ENCODE peak calls at places on chromosomes 2 and 18, in five cellular contexts. One of them, this sample, is unnamed.

GRCh38 chr2:54073796-54074195 is 41.6 kb upstream of the ACYP2 start:
- DNase-seq in kidney: no peak
- DNase-seq in dorsolateral prefrontal cortex: no peak
- DNase-seq in CD8-positive, alpha-beta T cell: no peak
- DNase-seq in Karpas-422: no peak
- DNase-seq in this sample: no peak

GRCh38 chr2:88331239-88331638 is 121.3 kb downstream of the FOXI3 start:
- DNase-seq in kidney: no peak
- DNase-seq in dorsolateral prefrontal cortex: no peak
- DNase-seq in CD8-positive, alpha-beta T cell: no peak
- DNase-seq in Karpas-422: no peak
- DNase-seq in this sample: no peak

GRCh38 chr18:78658531-78658930 is 321.1 kb upstream of the SALL3 start:
- DNase-seq in kidney: no peak
- DNase-seq in dorsolateral prefrontal cortex: no peak
- DNase-seq in CD8-positive, alpha-beta T cell: no peak
- DNase-seq in Karpas-422: no peak
- DNase-seq in this sample: no peak

GRCh38 chr2:200609027-200609614 is 23.3 kb downstream of the AOX1 start:
- DNase-seq in kidney: no peak
- DNase-seq in dorsolateral prefrontal cortex: no peak
- DNase-seq in CD8-positive, alpha-beta T cell: no peak
- DNase-seq in Karpas-422: no peak
- DNase-seq in this sample: no peak

GRCh38 chr2:60439219-60439974 is 114.1 kb downstream of the BCL11A start:
- DNase-seq in kidney: peak
- DNase-seq in dorsolateral prefrontal cortex: no peak
- DNase-seq in CD8-positive, alpha-beta T cell: no peak
- DNase-seq in Karpas-422: peak
- DNase-seq in this sample: peak

GRCh38 chr2:51289045-51289444 is 257.1 kb upstream of the NRXN1 start:
- DNase-seq in kidney: no peak
- DNase-seq in dorsolateral prefrontal cortex: no peak
- DNase-seq in CD8-positive, alpha-beta T cell: no peak
- DNase-seq in Karpas-422: no peak
- DNase-seq in this sample: no peak

GRCh38 chr2:152611458-152612231 is 105.6 kb downstream of the PRPF40A start:
- DNase-seq in kidney: no peak
- DNase-seq in dorsolateral prefrontal cortex: no peak
- DNase-seq in CD8-positive, alpha-beta T cell: no peak
- DNase-seq in Karpas-422: peak
- DNase-seq in this sample: peak

GRCh38 chr18:80223581-80224148 is 23.6 kb downstream of the PARD6G start:
- DNase-seq in kidney: no peak
- DNase-seq in dorsolateral prefrontal cortex: no peak
- DNase-seq in CD8-positive, alpha-beta T cell: no peak
- DNase-seq in Karpas-422: no peak
- DNase-seq in this sample: no peak

GRCh38 chr2:32061973-32062861 is 1.1 kb upstream of the SPAST start:
- DNase-seq in kidney: no peak
- DNase-seq in dorsolateral prefrontal cortex: peak
- DNase-seq in CD8-positive, alpha-beta T cell: peak
- DNase-seq in Karpas-422: peak
- DNase-seq in this sample: no peak
- H3K27ac ChIP-seq in kidney: peak
- H3K27ac ChIP-seq in dorsolateral prefrontal cortex: peak
- H3K27ac ChIP-seq in CD8-positive, alpha-beta T cell: no peak
- H3K27ac ChIP-seq in Karpas-422: no peak
- H3K27ac ChIP-seq in this sample: peak

DNA sequence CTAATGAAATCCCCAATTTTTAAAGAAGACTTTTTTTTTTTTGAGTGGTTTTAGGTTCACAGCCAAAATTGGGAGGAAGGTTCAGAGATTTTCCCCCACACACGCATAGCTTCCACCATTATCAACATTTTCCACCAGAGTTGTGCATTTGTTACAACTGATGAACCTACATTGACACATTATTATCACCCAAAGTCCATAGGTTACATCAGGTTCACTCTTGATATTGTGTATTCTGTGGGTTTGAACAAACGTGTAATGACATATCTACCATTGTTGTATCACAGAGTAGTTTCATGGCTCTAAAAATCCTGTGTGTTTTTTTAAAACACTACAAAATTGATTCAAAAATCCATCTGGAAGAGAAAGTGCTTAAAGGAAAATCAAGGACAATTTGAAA is 101.8 kb downstream of the TANC1 start:
- DNase-seq in kidney: no peak
- DNase-seq in dorsolateral prefrontal cortex: no peak
- DNase-seq in CD8-positive, alpha-beta T cell: no peak
- DNase-seq in Karpas-422: no peak
- DNase-seq in this sample: no peak
- H3K27ac ChIP-seq in kidney: no peak
- H3K27ac ChIP-seq in dorsolateral prefrontal cortex: no peak
- H3K27ac ChIP-seq in CD8-positive, alpha-beta T cell: no peak
- H3K27ac ChIP-seq in Karpas-422: no peak
- H3K27ac ChIP-seq in this sample: no peak

DNA sequence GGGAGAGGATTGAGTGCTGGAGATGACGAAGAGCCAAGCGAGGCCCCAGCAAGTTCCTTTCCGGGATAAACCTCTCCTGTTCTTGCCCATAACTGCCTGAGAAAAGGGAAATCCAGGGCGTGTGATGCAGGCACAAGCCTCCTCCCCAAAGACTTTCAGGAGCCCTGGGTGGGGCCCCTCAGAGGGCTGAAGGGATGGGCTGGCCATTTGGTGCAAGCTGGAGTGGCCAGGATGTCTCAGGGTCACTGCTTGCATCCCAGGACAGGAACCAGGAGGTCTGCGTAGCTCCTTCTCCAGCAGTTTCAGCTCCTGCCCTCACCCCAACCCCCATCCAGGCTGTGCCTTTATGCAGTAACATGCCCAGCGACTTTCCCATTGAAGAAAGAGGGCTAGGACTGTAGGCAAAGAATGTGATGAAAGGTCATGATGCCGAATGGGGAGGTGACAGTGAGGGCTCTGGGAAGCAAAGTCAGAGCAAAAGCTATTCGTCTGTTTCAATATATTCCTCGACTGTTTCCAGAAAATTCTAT is 80.2 kb downstream of the PXDN start:
- DNase-seq in kidney: no peak
- DNase-seq in dorsolateral prefrontal cortex: no peak
- DNase-seq in CD8-positive, alpha-beta T cell: no peak
- DNase-seq in Karpas-422: no peak
- DNase-seq in this sample: no peak
- H3K27ac ChIP-seq in kidney: no peak
- H3K27ac ChIP-seq in dorsolateral prefrontal cortex: no peak
- H3K27ac ChIP-seq in CD8-positive, alpha-beta T cell: no peak
- H3K27ac ChIP-seq in Karpas-422: no peak
- H3K27ac ChIP-seq in this sample: no peak

GRCh38 chr2:46528880-46529279 is 49.5 kb downstream of the TMEM247 start:
- DNase-seq in kidney: no peak
- DNase-seq in dorsolateral prefrontal cortex: no peak
- DNase-seq in CD8-positive, alpha-beta T cell: no peak
- DNase-seq in Karpas-422: no peak
- DNase-seq in this sample: no peak

GRCh38 chr2:46535360-46535759 is 56.0 kb downstream of the TMEM247 start:
- DNase-seq in kidney: no peak
- DNase-seq in dorsolateral prefrontal cortex: no peak
- DNase-seq in CD8-positive, alpha-beta T cell: peak
- DNase-seq in Karpas-422: no peak
- DNase-seq in this sample: no peak

GRCh38 chr2:46534589-46534988 is 55.2 kb downstream of the TMEM247 start:
- DNase-seq in kidney: no peak
- DNase-seq in dorsolateral prefrontal cortex: no peak
- DNase-seq in CD8-positive, alpha-beta T cell: no peak
- DNase-seq in Karpas-422: peak
- DNase-seq in this sample: no peak

GRCh38 chr2:46530571-46530970 is 51.2 kb downstream of the TMEM247 start:
- DNase-seq in kidney: no peak
- DNase-seq in dorsolateral prefrontal cortex: no peak
- DNase-seq in CD8-positive, alpha-beta T cell: no peak
- DNase-seq in Karpas-422: no peak
- DNase-seq in this sample: no peak
- H3K27ac ChIP-seq in kidney: no peak
- H3K27ac ChIP-seq in dorsolateral prefrontal cortex: no peak
- H3K27ac ChIP-seq in CD8-positive, alpha-beta T cell: no peak
- H3K27ac ChIP-seq in Karpas-422: no peak
- H3K27ac ChIP-seq in this sample: no peak

GRCh38 chr2:36452279-36452678 is 96.7 kb downstream of the CRIM1 start:
- DNase-seq in kidney: no peak
- DNase-seq in dorsolateral prefrontal cortex: no peak
- DNase-seq in CD8-positive, alpha-beta T cell: no peak
- DNase-seq in Karpas-422: no peak
- DNase-seq in this sample: no peak
- H3K27ac ChIP-seq in kidney: no peak
- H3K27ac ChIP-seq in dorsolateral prefrontal cortex: no peak
- H3K27ac ChIP-seq in CD8-positive, alpha-beta T cell: no peak
- H3K27ac ChIP-seq in Karpas-422: no peak
- H3K27ac ChIP-seq in this sample: no peak

DNA sequence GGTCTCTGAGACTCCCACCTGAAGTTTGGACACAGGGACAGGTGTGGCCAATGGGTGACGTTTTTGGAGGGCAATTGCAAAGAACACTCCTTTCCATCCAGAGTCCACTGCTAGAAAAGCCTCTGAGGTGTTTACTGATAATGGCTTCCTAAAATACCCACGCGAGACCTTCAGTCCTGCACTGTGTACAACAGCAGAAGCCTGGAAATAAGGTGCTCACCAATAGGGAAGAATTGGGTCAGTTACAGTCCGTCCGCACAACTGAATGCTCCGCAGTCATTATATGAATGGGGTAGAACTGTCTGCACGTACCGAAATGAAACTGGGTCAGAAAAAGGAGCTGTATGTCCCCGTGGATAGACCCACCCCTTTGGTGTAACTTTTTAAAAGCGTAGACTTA is 29.5 kb downstream of the SDC1 start:
- DNase-seq in kidney: no peak
- DNase-seq in dorsolateral prefrontal cortex: no peak
- DNase-seq in CD8-positive, alpha-beta T cell: no peak
- DNase-seq in Karpas-422: no peak
- DNase-seq in this sample: no peak
- H3K27ac ChIP-seq in kidney: no peak
- H3K27ac ChIP-seq in dorsolateral prefrontal cortex: no peak
- H3K27ac ChIP-seq in CD8-positive, alpha-beta T cell: no peak
- H3K27ac ChIP-seq in Karpas-422: no peak
- H3K27ac ChIP-seq in this sample: no peak

GRCh38 chr2:210994104-210994503 is 437.7 kb downstream of the CPS1 start:
- DNase-seq in kidney: no peak
- DNase-seq in dorsolateral prefrontal cortex: no peak
- DNase-seq in CD8-positive, alpha-beta T cell: no peak
- DNase-seq in Karpas-422: no peak
- DNase-seq in this sample: no peak

GRCh38 chr2:210991107-210991506 is 434.7 kb downstream of the CPS1 start:
- DNase-seq in kidney: no peak
- DNase-seq in dorsolateral prefrontal cortex: no peak
- DNase-seq in CD8-positive, alpha-beta T cell: no peak
- DNase-seq in Karpas-422: no peak
- DNase-seq in this sample: no peak
- H3K27ac ChIP-seq in kidney: no peak
- H3K27ac ChIP-seq in dorsolateral prefrontal cortex: no peak
- H3K27ac ChIP-seq in CD8-positive, alpha-beta T cell: no peak
- H3K27ac ChIP-seq in Karpas-422: no peak
- H3K27ac ChIP-seq in this sample: no peak

GRCh38 chr2:44906972-44907371 is 34.5 kb upstream of the SIX3 start:
- DNase-seq in kidney: no peak
- DNase-seq in dorsolateral prefrontal cortex: no peak
- DNase-seq in CD8-positive, alpha-beta T cell: no peak
- DNase-seq in Karpas-422: no peak
- DNase-seq in this sample: no peak

GRCh38 chr2:44916291-44916690 is 25.2 kb upstream of the SIX3 start:
- DNase-seq in kidney: no peak
- DNase-seq in dorsolateral prefrontal cortex: no peak
- DNase-seq in CD8-positive, alpha-beta T cell: no peak
- DNase-seq in Karpas-422: no peak
- DNase-seq in this sample: no peak

GRCh38 chr2:44909831-44910230 is 31.7 kb upstream of the SIX3 start:
- DNase-seq in kidney: no peak
- DNase-seq in dorsolateral prefrontal cortex: no peak
- DNase-seq in CD8-positive, alpha-beta T cell: no peak
- DNase-seq in Karpas-422: no peak
- DNase-seq in this sample: no peak

GRCh38 chr2:44918095-44918775 is 23.3 kb upstream of the SIX3 start:
- DNase-seq in kidney: no peak
- DNase-seq in dorsolateral prefrontal cortex: no peak
- DNase-seq in CD8-positive, alpha-beta T cell: no peak
- DNase-seq in Karpas-422: no peak
- DNase-seq in this sample: no peak

GRCh38 chr2:44912660-44913059 is 28.8 kb upstream of the SIX3 start:
- DNase-seq in kidney: no peak
- DNase-seq in dorsolateral prefrontal cortex: no peak
- DNase-seq in CD8-positive, alpha-beta T cell: no peak
- DNase-seq in Karpas-422: no peak
- DNase-seq in this sample: no peak
- H3K27ac ChIP-seq in kidney: no peak
- H3K27ac ChIP-seq in dorsolateral prefrontal cortex: no peak
- H3K27ac ChIP-seq in CD8-positive, alpha-beta T cell: no peak
- H3K27ac ChIP-seq in Karpas-422: no peak
- H3K27ac ChIP-seq in this sample: no peak

DNA sequence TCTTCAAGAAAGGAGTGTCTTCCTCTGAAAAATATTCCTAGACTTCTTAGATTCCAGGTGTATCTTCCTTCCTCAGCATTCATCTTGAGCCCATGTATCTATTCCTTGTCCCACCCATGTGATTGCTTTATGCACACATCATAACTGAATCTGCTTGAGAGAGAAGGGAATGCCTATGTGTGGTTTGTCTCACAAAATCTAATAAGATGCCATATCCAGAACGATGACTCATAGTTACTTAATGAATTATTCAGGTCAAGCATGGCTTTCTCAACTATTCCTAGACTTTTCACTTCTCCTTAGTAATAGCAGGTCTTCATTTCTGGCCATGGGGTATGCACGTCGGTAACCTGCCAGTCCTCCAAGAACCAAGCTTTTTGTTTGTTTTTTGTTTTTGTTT is 121.8 kb downstream of the SETBP1 start:
- DNase-seq in kidney: no peak
- DNase-seq in dorsolateral prefrontal cortex: no peak
- DNase-seq in CD8-positive, alpha-beta T cell: no peak
- DNase-seq in Karpas-422: no peak
- DNase-seq in this sample: no peak
- H3K27ac ChIP-seq in kidney: peak
- H3K27ac ChIP-seq in dorsolateral prefrontal cortex: no peak
- H3K27ac ChIP-seq in CD8-positive, alpha-beta T cell: no peak
- H3K27ac ChIP-seq in Karpas-422: no peak
- H3K27ac ChIP-seq in this sample: no peak

GRCh38 chr2:219474285-219475060 is 24.2 kb upstream of the GMPPA start:
- DNase-seq in kidney: no peak
- DNase-seq in dorsolateral prefrontal cortex: no peak
- DNase-seq in CD8-positive, alpha-beta T cell: no peak
- DNase-seq in Karpas-422: no peak
- DNase-seq in this sample: no peak

GRCh38 chr2:219475278-219475677 is 23.4 kb upstream of the GMPPA start:
- DNase-seq in kidney: no peak
- DNase-seq in dorsolateral prefrontal cortex: no peak
- DNase-seq in CD8-positive, alpha-beta T cell: no peak
- DNase-seq in Karpas-422: no peak
- DNase-seq in this sample: no peak

GRCh38 chr2:219476605-219477578 is 21.8 kb upstream of the GMPPA start:
- DNase-seq in kidney: peak
- DNase-seq in dorsolateral prefrontal cortex: no peak
- DNase-seq in CD8-positive, alpha-beta T cell: no peak
- DNase-seq in Karpas-422: no peak
- DNase-seq in this sample: no peak

GRCh38 chr2:219477815-219478214 is 20.9 kb upstream of the GMPPA start:
- DNase-seq in kidney: peak
- DNase-seq in dorsolateral prefrontal cortex: no peak
- DNase-seq in CD8-positive, alpha-beta T cell: no peak
- DNase-seq in Karpas-422: no peak
- DNase-seq in this sample: no peak

GRCh38 chr2:219475697-219476604 is 22.7 kb upstream of the GMPPA start:
- DNase-seq in kidney: peak
- DNase-seq in dorsolateral prefrontal cortex: peak
- DNase-seq in CD8-positive, alpha-beta T cell: peak
- DNase-seq in Karpas-422: peak
- DNase-seq in this sample: peak
- H3K27ac ChIP-seq in kidney: no peak
- H3K27ac ChIP-seq in dorsolateral prefrontal cortex: no peak
- H3K27ac ChIP-seq in CD8-positive, alpha-beta T cell: no peak
- H3K27ac ChIP-seq in Karpas-422: no peak
- H3K27ac ChIP-seq in this sample: no peak